ENCODE peak calls at places on chromosome 3, in six cellular contexts. X is GM23338, L is T-helper 2 cell, F is myocyte, A is T-helper 1 cell, E is WTC11. K is an unnamed sample.

GRCh38 chr3:108183971-108184370 is 38.3 kb downstream of the IFT57 start:
- DNase-seq in X (no peak), L (no peak), F (no peak), A (no peak), E (no peak), K (no peak)

GRCh38 chr3:184399410-184399809 is 19.6 kb downstream of the CHRD start:
- DNase-seq in X (peak), L (no peak), F (peak), A (no peak), E (no peak), K (no peak)

GRCh38 chr3:74139648-74140047 is 474.8 kb downstream of the CNTN3 start:
- DNase-seq in X (peak), L (no peak), F (no peak), A (no peak), E (peak), K (no peak)

GRCh38 chr3:29335438-29335837 is 54.6 kb downstream of the RBMS3 start:
- DNase-seq in X (peak), L (no peak), F (peak), A (no peak), E (peak), K (no peak)

GRCh38 chr3:151926956-151927355 is 53.5 kb downstream of the SUCNR1 start:
- DNase-seq in X (no peak), L (no peak), F (peak), A (no peak), E (no peak), K (no peak)

GRCh38 chr3:55467099-55467498 is 20.0 kb downstream of the WNT5A start:
- DNase-seq in X (no peak), L (no peak), F (no peak), A (no peak), E (no peak), K (no peak)

GRCh38 chr3:164912916-164913315 is 165.4 kb downstream of the SI start:
- DNase-seq in X (no peak), L (no peak), F (no peak), A (no peak), E (no peak), K (no peak)

GRCh38 chr3:12436514-12437222 is 47.6 kb upstream of the TSEN2 start:
- DNase-seq in X (no peak), L (no peak), F (peak), A (no peak), E (no peak), K (no peak)

GRCh38 chr3:89851974-89852621 is 744.7 kb downstream of the EPHA3 start:
- DNase-seq in X (peak), L (no peak), F (peak), A (no peak), E (peak), K (peak)

GRCh38 chr3:56928379-56929068 is 126.8 kb upstream of the ARHGEF3 start:
- DNase-seq in X (peak), L (no peak), F (peak), A (no peak), E (no peak), K (no peak)

GRCh38 chr3:160577551-160578195 is 12.3 kb upstream of the KPNA4 start:
- DNase-seq in X (peak), L (no peak), F (peak), A (no peak), E (no peak), K (no peak)

GRCh38 chr3:65953881-65954733 is 84.6 kb downstream of the MAGI1 start:
- DNase-seq in X (peak), L (no peak), F (peak), A (no peak), E (peak), K (no peak)

K was measured in iPS DF 6.9.